ENCODE peak calls at places on chromosomes 3 and 15, in nine cellular contexts. A, M, G, D, B, J, Y, W and P are unnamed samples.

GRCh38 chr3:49869525-49870126 is at the start of gene CAMKV:
- DNase-seq in A (peak; percentile 95), M (peak; percentile 46), G (no peak), D (no peak), B (no peak), J (no peak), Y (peak; percentile 42), W (no peak), P (no peak)

GRCh38 chr3:161274691-161275298 is 53.7 kb downstream of the NMD3 start:
- DNase-seq in A (peak; percentile 27), M (no peak), G (no peak), D (peak; percentile 47), B (no peak), J (no peak), Y (peak; percentile 82), W (peak; percentile 13), P (peak; percentile 55)

GRCh38 chr3:138047596-138048195 is 37.7 kb downstream of the CLDN18 start:
- DNase-seq in A (no peak), M (no peak), G (no peak), D (no peak), B (no peak), J (no peak), Y (peak; percentile 9), W (no peak), P (no peak)

GRCh38 chr3:32045091-32045964 is 61.1 kb upstream of the GPD1L start:
- DNase-seq in A (peak; percentile 9), M (no peak), G (peak; percentile 42), D (peak; percentile 86), B (no peak), J (peak; percentile 29), Y (no peak), W (no peak), P (peak; percentile 50)

GRCh38 chr15:91849749-91850161 is 3.8 kb upstream of the SLCO3A1 start:
- DNase-seq in A (peak; percentile 42), M (peak; percentile 35), G (no peak), D (no peak), B (no peak), J (no peak), Y (peak; percentile 67), W (no peak), P (peak; percentile 62)

GRCh38 chr3:20080956-20081554 is 40.8 kb downstream of the KAT2B start:
- DNase-seq in A (peak; percentile 50), M (no peak), G (peak; percentile 28), D (peak; percentile 95), B (no peak), J (no peak), Y (no peak), W (no peak), P (no peak)

GRCh38 chr3:128572644-128573105 is 77.9 kb downstream of the RPN1 start:
- DNase-seq in A (peak; percentile 70), M (no peak), G (no peak), D (no peak), B (no peak), J (no peak), Y (peak; percentile 50), W (no peak), P (no peak)

GRCh38 chr15:89215627-89216026 is 5.8 kb downstream of the RLBP1 start:
- DNase-seq in A (no peak), M (no peak), G (no peak), D (no peak), B (no peak), J (no peak), Y (no peak), W (no peak), P (no peak)

GRCh38 chr3:17932372-17932771 is 189.9 kb upstream of the TBC1D5 start:
- DNase-seq in A (no peak), M (no peak), G (no peak), D (no peak), B (no peak), J (no peak), Y (no peak), W (no peak), P (no peak)

GRCh38 chr15:71295242-71296031 is 180.2 kb downstream of the THSD4 start:
- DNase-seq in A (no peak), M (no peak), G (peak; percentile 33), D (no peak), B (peak; percentile 98), J (no peak), Y (peak; percentile 92), W (peak; percentile 7), P (peak; percentile 99)

GRCh38 chr3:65833761-65834505 is 204.8 kb downstream of the MAGI1 start:
- DNase-seq in A (no peak), M (no peak), G (no peak), D (no peak), B (no peak), J (no peak), Y (peak; percentile 72), W (no peak), P (peak; percentile 74)

GRCh38 chr15:74041311-74041756 is 41.0 kb downstream of the GOLGA6A start:
- DNase-seq in A (no peak), M (no peak), G (no peak), D (no peak), B (no peak), J (no peak), Y (peak; percentile 21), W (no peak), P (peak; percentile 69)

GRCh38 chr3:195892355-195893120 is 15.8 kb downstream of the TNK2 start:
- DNase-seq in A (peak; percentile 87), M (no peak), G (peak; percentile 68), D (no peak), B (no peak), J (peak; percentile 51), Y (no peak), W (no peak), P (peak; percentile 79)

GRCh38 chr15:82535566-82536408 is 4.5 kb downstream of the RPS17 start:
- DNase-seq in A (no peak), M (no peak), G (no peak), D (no peak), B (no peak), J (no peak), Y (no peak), W (no peak), P (no peak)

GRCh38 chr3:177341766-177342165 is 144.5 kb upstream of the TBL1XR1 start:
- DNase-seq in A (no peak), M (no peak), G (no peak), D (no peak), B (no peak), J (no peak), Y (peak; percentile 52), W (no peak), P (no peak)

GRCh38 chr15:81375461-81375860 is 1.4 kb upstream of the TMC3 start:
- DNase-seq in A (no peak), M (no peak), G (no peak), D (peak; percentile 63), B (no peak), J (no peak), Y (no peak), W (no peak), P (no peak)

GRCh38 chr15:90294159-90294558 is 28.7 kb downstream of the NGRN start:
- DNase-seq in A (no peak), M (no peak), G (no peak), D (no peak), B (no peak), J (no peak), Y (no peak), W (no peak), P (no peak)

GRCh38 chr15:90295270-90295648 is 29.8 kb downstream of the NGRN start:
- DNase-seq in A (no peak), M (no peak), G (no peak), D (no peak), B (no peak), J (no peak), Y (no peak), W (no peak), P (no peak)

GRCh38 chr15:90296996-90297395 is 31.5 kb downstream of the NGRN start:
- DNase-seq in A (no peak), M (no peak), G (no peak), D (no peak), B (no peak), J (no peak), Y (no peak), W (no peak), P (no peak)

GRCh38 chr15:90291679-90292356 is 26.3 kb downstream of the NGRN start:
- DNase-seq in A (peak; percentile 57), M (no peak), G (no peak), D (no peak), B (no peak), J (no peak), Y (peak; percentile 61), W (no peak), P (no peak)

GRCh38 chr15:90294601-90295269 is 29.3 kb downstream of the NGRN start:
- DNase-seq in A (no peak), M (no peak), G (peak; percentile 47), D (no peak), B (no peak), J (no peak), Y (peak; percentile 27), W (no peak), P (no peak)
- TF ChIP-seq CTCF in A (no peak), M (no peak), G (peak; percentile 44), D (no peak), B (no peak), J (peak; percentile 37), Y (peak; percentile 41), W (peak; percentile 15), P (no peak)

GRCh38 chr3:167855306-167855705 is 119.8 kb downstream of the SERPINI1 start:
- DNase-seq in A (no peak), M (no peak), G (no peak), D (no peak), B (no peak), J (no peak), Y (no peak), W (no peak), P (no peak)
- H3K4me3 ChIP-seq in A (no peak overlapping the region), M (no peak overlapping the region), G (no peak overlapping the region), D (no peak overlapping the region), B (no peak overlapping the region), J (no peak overlapping the region), Y (no peak overlapping the region), W (no peak overlapping the region), P (no peak overlapping the region)

GRCh38 chr15:61011576-61012336 is 217.3 kb downstream of the RORA start:
- DNase-seq in A (no peak), M (no peak), G (no peak), D (no peak), B (no peak), J (no peak), Y (no peak), W (peak; percentile 27), P (no peak)
- TF ChIP-seq CTCF in A (no peak), M (no peak), G (no peak), D (no peak), B (no peak), J (no peak), Y (no peak), W (no peak), P (no peak)

GRCh38 chr15:35506272-35506870 is 39.6 kb downstream of the DPH6 start:
- DNase-seq in A (no peak), M (no peak), G (no peak), D (no peak), B (no peak), J (no peak), Y (peak; percentile 28), W (no peak), P (no peak)

GRCh38 chr15:35507932-35508638 is 37.9 kb downstream of the DPH6 start:
- DNase-seq in A (peak; percentile 9), M (no peak), G (no peak), D (no peak), B (no peak), J (no peak), Y (peak; percentile 52), W (no peak), P (no peak)

GRCh38 chr15:35505152-35505551 is 40.8 kb downstream of the DPH6 start:
- DNase-seq in A (no peak), M (no peak), G (no peak), D (no peak), B (peak; percentile 3), J (no peak), Y (peak; percentile 45), W (no peak), P (peak; percentile 37)

GRCh38 chr15:35505816-35506215 is 40.1 kb downstream of the DPH6 start:
- DNase-seq in A (no peak), M (no peak), G (no peak), D (no peak), B (no peak), J (no peak), Y (no peak), W (no peak), P (no peak)
- H3K4me3 ChIP-seq in A (no peak overlapping the region), M (no peak overlapping the region), G (no peak overlapping the region), D (no peak overlapping the region), B (no peak overlapping the region), J (no peak overlapping the region), Y (no peak overlapping the region), W (no peak overlapping the region), P (no peak overlapping the region)